ENCODE peak calls at places on chromosomes 3 and 15, in eight cellular contexts. One of them, this sample, is unnamed.

GRCh38 chr3:147397155-147397888 is 9.0 kb downstream of the ZIC4 start:
- DNase-seq in astrocyte: peak; percentile 48
- DNase-seq in cardiac muscle cell: no peak
- DNase-seq in AG09309: no peak
- DNase-seq in psoas muscle: no peak
- DNase-seq in brain microvascular endothelial cell: peak; percentile 96
- DNase-seq in fibroblast of pulmonary artery: no peak
- DNase-seq in endothelial cell of umbilical vein: no peak
- DNase-seq in this sample: no peak

GRCh38 chr3:87997298-87997697 is 61.5 kb downstream of the CGGBP1 start:
- DNase-seq in brain microvascular endothelial cell: peak; percentile 79
- DNase-seq in AG09309: no peak
- DNase-seq in astrocyte: no peak
- DNase-seq in endothelial cell of umbilical vein: peak; percentile 47
- DNase-seq in psoas muscle: no peak
- DNase-seq in cardiac muscle cell: no peak
- DNase-seq in fibroblast of pulmonary artery: peak; percentile 29
- DNase-seq in this sample: no peak

GRCh38 chr3:171944109-171945016 is 95.0 kb upstream of the FNDC3B start:
- DNase-seq in psoas muscle: no peak
- DNase-seq in astrocyte: peak; percentile 16
- DNase-seq in fibroblast of pulmonary artery: peak; percentile 39
- DNase-seq in cardiac muscle cell: peak; percentile 70
- DNase-seq in brain microvascular endothelial cell: no peak
- DNase-seq in AG09309: no peak
- DNase-seq in endothelial cell of umbilical vein: peak; percentile 91
- DNase-seq in this sample: no peak

GRCh38 chr15:74184582-74185091 is 11.1 kb downstream of the ISLR start:
- DNase-seq in AG09309: no peak
- DNase-seq in brain microvascular endothelial cell: no peak
- DNase-seq in fibroblast of pulmonary artery: no peak
- DNase-seq in astrocyte: no peak
- DNase-seq in endothelial cell of umbilical vein: no peak
- DNase-seq in psoas muscle: peak; percentile 11
- DNase-seq in cardiac muscle cell: no peak
- DNase-seq in this sample: no peak

GRCh38 chr3:180594631-180595348 is 7.2 kb upstream of the TTC14 start:
- DNase-seq in psoas muscle: no peak
- DNase-seq in AG09309: peak; percentile 23
- DNase-seq in astrocyte: peak; percentile 20
- DNase-seq in cardiac muscle cell: no peak
- DNase-seq in fibroblast of pulmonary artery: peak; percentile 66
- DNase-seq in endothelial cell of umbilical vein: peak; percentile 55
- DNase-seq in brain microvascular endothelial cell: no peak
- DNase-seq in this sample: no peak

GRCh38 chr15:40104296-40104864 is 4.3 kb downstream of the BMF start:
- DNase-seq in astrocyte: no peak
- DNase-seq in endothelial cell of umbilical vein: no peak
- DNase-seq in AG09309: no peak
- DNase-seq in fibroblast of pulmonary artery: no peak
- DNase-seq in brain microvascular endothelial cell: no peak
- DNase-seq in psoas muscle: no peak
- DNase-seq in cardiac muscle cell: no peak
- DNase-seq in this sample: no peak

GRCh38 chr3:82261013-82261412 is 499.6 kb upstream of the GBE1 start:
- DNase-seq in cardiac muscle cell: no peak
- DNase-seq in brain microvascular endothelial cell: no peak
- DNase-seq in fibroblast of pulmonary artery: no peak
- DNase-seq in endothelial cell of umbilical vein: no peak
- DNase-seq in psoas muscle: no peak
- DNase-seq in AG09309: no peak
- DNase-seq in astrocyte: no peak
- DNase-seq in this sample: no peak

GRCh38 chr3:73536336-73536895 is 88.3 kb downstream of the PDZRN3 start:
- DNase-seq in AG09309: no peak
- DNase-seq in astrocyte: no peak
- DNase-seq in psoas muscle: no peak
- DNase-seq in fibroblast of pulmonary artery: no peak
- DNase-seq in cardiac muscle cell: no peak
- DNase-seq in brain microvascular endothelial cell: no peak
- DNase-seq in endothelial cell of umbilical vein: no peak
- DNase-seq in this sample: no peak

GRCh38 chr3:131007782-131008181 is 18.8 kb downstream of the ASTE1 start:
- DNase-seq in brain microvascular endothelial cell: no peak
- DNase-seq in psoas muscle: no peak
- DNase-seq in endothelial cell of umbilical vein: no peak
- DNase-seq in fibroblast of pulmonary artery: peak; percentile 33
- DNase-seq in astrocyte: no peak
- DNase-seq in AG09309: no peak
- DNase-seq in cardiac muscle cell: no peak
- DNase-seq in this sample: no peak
- TF ChIP-seq CTCF in brain microvascular endothelial cell: no peak
- TF ChIP-seq CTCF in psoas muscle: no peak
- TF ChIP-seq CTCF in endothelial cell of umbilical vein: no peak
- TF ChIP-seq CTCF in fibroblast of pulmonary artery: no peak
- TF ChIP-seq CTCF in astrocyte: no peak
- TF ChIP-seq CTCF in AG09309: no peak
- TF ChIP-seq CTCF in cardiac muscle cell: no peak
- TF ChIP-seq CTCF in this sample: no peak

GRCh38 chr15:45131510-45131909 is 1.7 kb downstream of the DUOX1 start:
- DNase-seq in brain microvascular endothelial cell: no peak
- DNase-seq in AG09309: no peak
- DNase-seq in astrocyte: no peak
- DNase-seq in psoas muscle: no peak
- DNase-seq in fibroblast of pulmonary artery: no peak
- DNase-seq in endothelial cell of umbilical vein: no peak
- DNase-seq in cardiac muscle cell: no peak
- DNase-seq in this sample: no peak
- H3K4me3 ChIP-seq in brain microvascular endothelial cell: no peak overlapping the region
- H3K4me3 ChIP-seq in AG09309: no peak overlapping the region
- H3K4me3 ChIP-seq in astrocyte: no peak overlapping the region
- H3K4me3 ChIP-seq in psoas muscle: no peak overlapping the region
- H3K4me3 ChIP-seq in fibroblast of pulmonary artery: no peak overlapping the region
- H3K4me3 ChIP-seq in endothelial cell of umbilical vein: no peak overlapping the region
- H3K4me3 ChIP-seq in cardiac muscle cell: no peak overlapping the region
- H3K4me3 ChIP-seq in this sample: no peak overlapping the region

GRCh38 chr3:32568953-32569352 is 1.7 kb downstream of the DYNC1LI1 start:
- DNase-seq in brain microvascular endothelial cell: no peak
- DNase-seq in astrocyte: no peak
- DNase-seq in AG09309: no peak
- DNase-seq in endothelial cell of umbilical vein: no peak
- DNase-seq in cardiac muscle cell: no peak
- DNase-seq in fibroblast of pulmonary artery: no peak
- DNase-seq in psoas muscle: no peak
- DNase-seq in this sample: no peak

GRCh38 chr3:32569540-32570425 is 875 bp downstream of the DYNC1LI1 start:
- DNase-seq in brain microvascular endothelial cell: peak; percentile 41
- DNase-seq in endothelial cell of umbilical vein: peak; percentile 59
- DNase-seq in AG09309: no peak
- DNase-seq in fibroblast of pulmonary artery: peak; percentile 43
- DNase-seq in psoas muscle: peak; percentile 62
- DNase-seq in cardiac muscle cell: peak; percentile 79
- DNase-seq in astrocyte: no peak
- DNase-seq in this sample: no peak

GRCh38 chr3:32575451-32575850 is 4.8 kb upstream of the DYNC1LI1 start:
- DNase-seq in astrocyte: no peak
- DNase-seq in AG09309: no peak
- DNase-seq in brain microvascular endothelial cell: peak; percentile 16
- DNase-seq in endothelial cell of umbilical vein: no peak
- DNase-seq in psoas muscle: no peak
- DNase-seq in fibroblast of pulmonary artery: peak; percentile 22
- DNase-seq in cardiac muscle cell: no peak
- DNase-seq in this sample: no peak

GRCh38 chr3:32571192-32571485 is 481 bp upstream of the DYNC1LI1 start:
- DNase-seq in AG09309: no peak
- DNase-seq in brain microvascular endothelial cell: no peak
- DNase-seq in astrocyte: no peak
- DNase-seq in fibroblast of pulmonary artery: no peak
- DNase-seq in psoas muscle: no peak
- DNase-seq in endothelial cell of umbilical vein: no peak
- DNase-seq in cardiac muscle cell: peak; percentile 83
- DNase-seq in this sample: no peak

DNA sequence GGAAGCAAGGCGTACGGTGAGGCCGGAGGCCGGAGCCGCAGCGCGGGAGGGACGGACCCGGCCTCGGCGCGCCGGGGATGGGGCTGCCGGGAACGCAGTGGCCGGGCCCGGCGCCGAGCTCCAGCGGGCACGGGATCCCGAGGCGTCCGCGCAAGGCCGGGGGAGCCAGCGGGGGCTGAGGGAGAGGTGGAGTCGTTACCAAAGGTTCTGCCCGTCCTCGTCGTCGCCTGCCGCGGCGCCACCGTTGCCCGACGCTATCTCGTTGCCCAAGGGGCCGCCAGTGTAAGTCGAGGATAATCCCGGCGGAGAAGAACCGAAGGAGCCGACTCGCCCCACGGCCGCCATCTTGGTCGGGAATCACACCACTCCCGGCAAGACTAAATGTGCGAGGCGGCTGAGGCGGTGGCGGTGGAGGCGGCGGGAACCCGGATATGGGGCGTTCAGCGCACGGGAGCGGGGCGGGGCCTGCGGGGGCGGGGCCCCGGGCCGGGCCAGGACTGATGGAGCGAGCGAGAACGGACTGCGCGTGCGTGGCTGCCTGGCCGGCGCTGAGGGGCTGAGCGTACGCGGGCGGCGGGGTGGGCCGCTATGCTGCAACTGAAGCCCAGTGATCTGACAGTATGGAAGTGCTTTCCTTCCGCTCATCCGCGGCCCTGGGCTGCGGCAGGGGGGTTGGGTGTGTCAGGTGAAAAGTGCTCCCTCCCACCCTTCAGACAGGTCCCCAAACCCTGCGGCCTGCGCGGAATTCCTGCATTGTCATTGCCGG is at the start of gene DYNC1LI1:
- DNase-seq in cardiac muscle cell: peak; percentile 97
- DNase-seq in fibroblast of pulmonary artery: peak; percentile 92
- DNase-seq in psoas muscle: peak; percentile 97
- DNase-seq in endothelial cell of umbilical vein: peak; percentile 95
- DNase-seq in astrocyte: peak; percentile 71
- DNase-seq in AG09309: peak; percentile 52
- DNase-seq in brain microvascular endothelial cell: peak; percentile 92
- DNase-seq in this sample: peak; percentile 58
- TF ChIP-seq CTCF in cardiac muscle cell: no peak
- TF ChIP-seq CTCF in fibroblast of pulmonary artery: no peak
- TF ChIP-seq CTCF in psoas muscle: no peak
- TF ChIP-seq CTCF in endothelial cell of umbilical vein: no peak
- TF ChIP-seq CTCF in astrocyte: no peak
- TF ChIP-seq CTCF in AG09309: no peak
- TF ChIP-seq CTCF in brain microvascular endothelial cell: no peak
- TF ChIP-seq CTCF in this sample: no peak

GRCh38 chr3:56468184-56469106 is at the start of gene ERC2:
- DNase-seq in psoas muscle: peak; percentile 30
- DNase-seq in endothelial cell of umbilical vein: peak; percentile 68
- DNase-seq in fibroblast of pulmonary artery: peak; percentile 17
- DNase-seq in AG09309: no peak
- DNase-seq in brain microvascular endothelial cell: no peak
- DNase-seq in astrocyte: peak; percentile 6
- DNase-seq in cardiac muscle cell: peak; percentile 93
- DNase-seq in this sample: no peak
- H3K4me3 ChIP-seq in psoas muscle: peak within 1 kb of the TSS; percentile 62
- H3K4me3 ChIP-seq in endothelial cell of umbilical vein: peak within 1 kb of the TSS; percentile 94
- H3K4me3 ChIP-seq in fibroblast of pulmonary artery: peak within 1 kb of the TSS; percentile 46
- H3K4me3 ChIP-seq in AG09309: peak within 1 kb of the TSS; percentile 28
- H3K4me3 ChIP-seq in brain microvascular endothelial cell: peak within 1 kb of the TSS; percentile 55
- H3K4me3 ChIP-seq in astrocyte: peak within 1 kb of the TSS; percentile 68
- H3K4me3 ChIP-seq in cardiac muscle cell: peak within 1 kb of the TSS; percentile 75
- H3K4me3 ChIP-seq in this sample: peak within 1 kb of the TSS; percentile 49

This sample was measured in HFF-Myc.